ENCODE peak calls at places on chromosomes 13 and 19, in five cellular contexts. W is CD8-positive, alpha-beta T cell; G is SJSA1; Y is tibial artery; V is WTC11. F is an unnamed sample.

GRCh38 chr13:51769455-51770127 is 34.4 kb downstream of the DHRS12 start:
- DNase-seq in V (no peak), Y (peak), G (no peak), W (no peak), F (no peak)

GRCh38 chr19:52988506-52988905 is 25.2 kb upstream of the ERVV-1 start:
- DNase-seq in G (no peak), W (no peak), V (no peak), Y (no peak), F (no peak)

GRCh38 chr13:28370448-28370847 is 124.5 kb downstream of the FLT1 start:
- DNase-seq in W (no peak), G (no peak), Y (no peak), V (no peak), F (no peak)

GRCh38 chr19:10784257-10784656 is 51.8 kb downstream of the TMED1 start:
- DNase-seq in V (no peak), Y (peak), G (no peak), W (no peak), F (no peak)

GRCh38 chr13:40306817-40307216 is 359.6 kb downstream of the FOXO1 start:
- DNase-seq in G (no peak), V (no peak), W (no peak), Y (no peak), F (no peak)

GRCh38 chr13:37109080-37109678 is 3.7 kb upstream of the CSNK1A1L start:
- DNase-seq in V (no peak), G (no peak), Y (no peak), W (no peak), F (peak)

GRCh38 chr19:38562096-38562495 is 55.7 kb downstream of the MAP4K1 start:
- DNase-seq in G (no peak), V (no peak), W (no peak), Y (no peak), F (no peak)

GRCh38 chr13:71865858-71866172 is 1.2 kb downstream of the DACH1 start:
- DNase-seq in W (no peak), Y (no peak), V (peak), G (no peak), F (peak)

GRCh38 chr13:31951215-31951678 is 80.3 kb upstream of the FRY start:
- DNase-seq in V (no peak), Y (peak), G (no peak), W (no peak), F (no peak)

GRCh38 chr13:18921063-18921462 is 260.6 kb downstream of the TUBA3C start:
- DNase-seq in Y (no peak), V (no peak), W (no peak), G (no peak), F (no peak)